ENCODE peak calls at places on chromosome 18, in seven cellular contexts. E is neural crest cell, O is fibroblast of the aortic adventitia, P is RWPE1, K is AG04450, H is HS-5, R is NCI-H2171 treated with DMSO at 0.1 percent for 48 hours. Q is an unnamed sample.

GRCh38 chr18:46574000-46574739 is 82.8 kb downstream of the LOXHD1 start:
- DNase-seq in P (no peak), R (no peak), K (no peak), E (no peak), O (no peak), H (no peak), Q (no peak)

GRCh38 chr18:2111456-2111855 is 459.8 kb downstream of the METTL4 start:
- DNase-seq in K (peak), H (peak), O (peak), P (peak), E (no peak), R (no peak), Q (peak)

GRCh38 chr18:35749701-35750100 is 168.2 kb downstream of the GALNT1 start:
- DNase-seq in O (peak), E (no peak), K (no peak), P (no peak), R (no peak), H (no peak), Q (no peak)

GRCh38 chr18:47736376-47737140 is 193.9 kb downstream of the SMAD2 start:
- DNase-seq in E (no peak), K (no peak), R (no peak), P (no peak), O (no peak), H (no peak), Q (no peak)

GRCh38 chr18:62870643-62871042 is 155.3 kb downstream of the PHLPP1 start:
- DNase-seq in R (no peak), P (no peak), E (no peak), H (no peak), O (no peak), K (no peak), Q (no peak)

GRCh38 chr18:78069784-78070664 is 820.4 kb downstream of the GALR1 start:
- DNase-seq in E (no peak), H (no peak), K (no peak), R (peak), P (no peak), O (no peak), Q (no peak)

GRCh38 chr18:58413667-58414628 is 214.9 kb downstream of the ALPK2 start:
- DNase-seq in O (no peak), E (no peak), R (no peak), K (no peak), H (no peak), P (no peak), Q (no peak)

GRCh38 chr18:22667616-22668422 is 250.1 kb upstream of the CTAGE1 start:
- DNase-seq in H (peak), P (peak), R (no peak), O (peak), K (peak), E (no peak), Q (peak)

GRCh38 chr18:36711813-36712444 is 116.9 kb downstream of the TPGS2 start:
- DNase-seq in P (peak), O (peak), E (no peak), H (peak), R (no peak), K (peak), Q (no peak)

GRCh38 chr18:13684546-13684945 is 41.8 kb downstream of the FAM210A start:
- DNase-seq in E (no peak), R (no peak), K (no peak), O (no peak), H (no peak), P (no peak), Q (no peak)

GRCh38 chr18:31657823-31658669 is 26.3 kb downstream of the B4GALT6 start:
- DNase-seq in R (peak), K (no peak), P (no peak), H (no peak), O (no peak), E (no peak), Q (no peak)

GRCh38 chr18:23586249-23587196 is at the start of gene NPC1:
- DNase-seq in H (peak), O (peak), K (peak), P (peak), E (peak), R (peak), Q (peak)

GRCh38 chr18:69659142-69659651 is 258.5 kb downstream of the DOK6 start:
- DNase-seq in P (no peak), K (no peak), R (no peak), H (no peak), O (no peak), E (no peak), Q (no peak)

GRCh38 chr18:63888473-63889190 is 1.1 kb downstream of the SERPINB2 start:
- DNase-seq in P (no peak), E (no peak), K (no peak), H (no peak), O (peak), R (no peak), Q (no peak)

GRCh38 chr18:9697121-9697520 is 11.0 kb upstream of the RAB31 start:
- DNase-seq in E (no peak), P (no peak), K (no peak), H (no peak), O (no peak), R (no peak), Q (no peak)

GRCh38 chr18:35835366-35835765 is 137.1 kb upstream of the RMP24 start:
- DNase-seq in R (no peak), P (no peak), H (no peak), E (no peak), O (no peak), K (no peak), Q (no peak)

GRCh38 chr18:74288730-74289129 is 3.0 kb downstream of the CYB5A start:
- DNase-seq in K (no peak), O (peak), P (no peak), R (no peak), E (no peak), H (no peak), Q (no peak)